ENCODE peak calls at places on chromosomes 16 and 17, in four cellular contexts. One of them, this sample, is unnamed.

GRCh38 chr17:31830971-31831755 is 27.9 kb downstream of the COPRS start:
- DNase-seq in A549: no peak
- DNase-seq in SK-N-SH: no peak
- DNase-seq in HCT116: no peak
- DNase-seq in this sample: no peak

GRCh38 chr16:4179020-4179419 is 62.8 kb upstream of the ADCY9 start:
- DNase-seq in A549: no peak
- DNase-seq in SK-N-SH: no peak
- DNase-seq in HCT116: peak
- DNase-seq in this sample: peak

GRCh38 chr16:12675852-12676251 is 127.8 kb downstream of the CPPED1 start:
- DNase-seq in A549: peak
- DNase-seq in SK-N-SH: no peak
- DNase-seq in HCT116: no peak
- DNase-seq in this sample: no peak

GRCh38 chr17:28571255-28572122 is at the start of gene PIGS:
- DNase-seq in A549: peak
- DNase-seq in SK-N-SH: peak
- DNase-seq in HCT116: peak
- DNase-seq in this sample: peak

GRCh38 chr16:8660841-8661301 is 13.5 kb upstream of the ABAT start:
- DNase-seq in A549: peak
- DNase-seq in SK-N-SH: peak
- DNase-seq in HCT116: peak
- DNase-seq in this sample: peak

GRCh38 chr17:77228224-77229215 is 87.8 kb downstream of the SEC14L1 start:
- DNase-seq in A549: no peak
- DNase-seq in SK-N-SH: peak
- DNase-seq in HCT116: no peak
- DNase-seq in this sample: no peak

GRCh38 chr16:26795184-26795583 is 271.5 kb upstream of the C16orf82 start:
- DNase-seq in A549: no peak
- DNase-seq in SK-N-SH: no peak
- DNase-seq in HCT116: no peak
- DNase-seq in this sample: no peak

GRCh38 chr16:79867425-79867997 is 267.0 kb upstream of the MAF start:
- DNase-seq in A549: no peak
- DNase-seq in SK-N-SH: no peak
- DNase-seq in HCT116: no peak
- DNase-seq in this sample: no peak

GRCh38 chr17:73710095-73710592 is 65.9 kb upstream of the SDK2 start:
- DNase-seq in A549: peak
- DNase-seq in SK-N-SH: peak
- DNase-seq in HCT116: peak
- DNase-seq in this sample: peak

GRCh38 chr16:69481901-69482341 is 57.5 kb downstream of the CYB5B start:
- DNase-seq in A549: no peak
- DNase-seq in SK-N-SH: no peak
- DNase-seq in HCT116: no peak
- DNase-seq in this sample: no peak

GRCh38 chr17:27878776-27879562 is 14.2 kb downstream of the LYRM9 start:
- DNase-seq in A549: no peak
- DNase-seq in SK-N-SH: peak
- DNase-seq in HCT116: no peak
- DNase-seq in this sample: no peak

GRCh38 chr16:21263640-21264211 is 14.4 kb downstream of the CRYM start:
- DNase-seq in A549: peak
- DNase-seq in SK-N-SH: peak
- DNase-seq in HCT116: no peak
- DNase-seq in this sample: peak

GRCh38 chr17:42784811-42785592 is 4.6 kb downstream of the WNK4 start:
- DNase-seq in A549: no peak
- DNase-seq in SK-N-SH: peak
- DNase-seq in HCT116: no peak
- DNase-seq in this sample: no peak

GRCh38 chr16:10988164-10988803 is 43.9 kb downstream of the CLEC16A start:
- DNase-seq in A549: peak
- DNase-seq in SK-N-SH: no peak
- DNase-seq in HCT116: no peak
- DNase-seq in this sample: no peak

GRCh38 chr17:51056813-51057510 is 63.7 kb downstream of the SPAG9 start:
- DNase-seq in A549: peak
- DNase-seq in SK-N-SH: peak
- DNase-seq in HCT116: peak
- DNase-seq in this sample: peak

GRCh38 chr17:27968206-27968732 is 74.2 kb upstream of the NLK start:
- DNase-seq in A549: no peak
- DNase-seq in SK-N-SH: peak
- DNase-seq in HCT116: no peak
- DNase-seq in this sample: no peak

GRCh38 chr17:74833501-74834361 is 26.0 kb downstream of the GRIN2C start:
- DNase-seq in A549: no peak
- DNase-seq in SK-N-SH: peak
- DNase-seq in HCT116: no peak
- DNase-seq in this sample: no peak

GRCh38 chr16:50533317-50533716 is 14.9 kb upstream of the NKD1 start:
- DNase-seq in A549: no peak
- DNase-seq in SK-N-SH: no peak
- DNase-seq in HCT116: no peak
- DNase-seq in this sample: no peak

GRCh38 chr17:36674278-36674650 is 72.9 kb downstream of the MRM1 start:
- DNase-seq in A549: no peak
- DNase-seq in SK-N-SH: no peak
- DNase-seq in HCT116: no peak
- DNase-seq in this sample: no peak

GRCh38 chr16:10579965-10580918 is at the start of gene EMP2:
- DNase-seq in A549: peak
- DNase-seq in SK-N-SH: peak
- DNase-seq in HCT116: peak
- DNase-seq in this sample: peak

GRCh38 chr16:79747688-79748087 is 147.2 kb upstream of the MAF start:
- DNase-seq in A549: no peak
- DNase-seq in SK-N-SH: no peak
- DNase-seq in HCT116: no peak
- DNase-seq in this sample: no peak

GRCh38 chr16:81500833-81501521 is 56.4 kb downstream of the CMIP start:
- DNase-seq in A549: no peak
- DNase-seq in SK-N-SH: no peak
- DNase-seq in HCT116: no peak
- DNase-seq in this sample: no peak

GRCh38 chr17:15649861-15650391 is 30.4 kb upstream of the FBXW10B start:
- DNase-seq in A549: peak
- DNase-seq in SK-N-SH: no peak
- DNase-seq in HCT116: peak
- DNase-seq in this sample: no peak

GRCh38 chr16:29011112-29011511 is 26.3 kb downstream of the LAT start:
- DNase-seq in A549: no peak
- DNase-seq in SK-N-SH: peak
- DNase-seq in HCT116: no peak
- DNase-seq in this sample: no peak

GRCh38 chr16:11460820-11461594 is 115.7 kb downstream of the RMI2 start:
- DNase-seq in A549: no peak
- DNase-seq in SK-N-SH: no peak
- DNase-seq in HCT116: no peak
- DNase-seq in this sample: no peak

GRCh38 chr16:48963901-48964615 is 317.6 kb downstream of the CBLN1 start:
- DNase-seq in A549: no peak
- DNase-seq in SK-N-SH: no peak
- DNase-seq in HCT116: peak
- DNase-seq in this sample: no peak

GRCh38 chr17:77725851-77726250 is 232.7 kb upstream of the TNRC6C start:
- DNase-seq in A549: no peak
- DNase-seq in SK-N-SH: no peak
- DNase-seq in HCT116: no peak
- DNase-seq in this sample: no peak

GRCh38 chr16:4081577-4082021 is 34.6 kb downstream of the ADCY9 start:
- DNase-seq in A549: no peak
- DNase-seq in SK-N-SH: peak
- DNase-seq in HCT116: no peak
- DNase-seq in this sample: no peak

GRCh38 chr17:10698116-10698818 is 873 bp downstream of the ADPRM start:
- DNase-seq in A549: peak
- DNase-seq in SK-N-SH: peak
- DNase-seq in HCT116: no peak
- DNase-seq in this sample: peak

GRCh38 chr17:69764137-69764536 is 310.9 kb upstream of the KCNJ16 start:
- DNase-seq in A549: no peak
- DNase-seq in SK-N-SH: no peak
- DNase-seq in HCT116: no peak
- DNase-seq in this sample: no peak

GRCh38 chr16:1057252-1057932 is 15.2 kb upstream of the SSTR5 start:
- DNase-seq in A549: peak
- DNase-seq in SK-N-SH: peak
- DNase-seq in HCT116: no peak
- DNase-seq in this sample: no peak

GRCh38 chr17:1783271-1783670 is 21.4 kb downstream of the SERPINF1 start:
- DNase-seq in A549: no peak
- DNase-seq in SK-N-SH: no peak
- DNase-seq in HCT116: no peak
- DNase-seq in this sample: no peak

GRCh38 chr17:9522074-9522473 is 53.5 kb downstream of the STX8 start:
- DNase-seq in A549: peak
- DNase-seq in SK-N-SH: peak
- DNase-seq in HCT116: no peak
- DNase-seq in this sample: peak

DNA sequence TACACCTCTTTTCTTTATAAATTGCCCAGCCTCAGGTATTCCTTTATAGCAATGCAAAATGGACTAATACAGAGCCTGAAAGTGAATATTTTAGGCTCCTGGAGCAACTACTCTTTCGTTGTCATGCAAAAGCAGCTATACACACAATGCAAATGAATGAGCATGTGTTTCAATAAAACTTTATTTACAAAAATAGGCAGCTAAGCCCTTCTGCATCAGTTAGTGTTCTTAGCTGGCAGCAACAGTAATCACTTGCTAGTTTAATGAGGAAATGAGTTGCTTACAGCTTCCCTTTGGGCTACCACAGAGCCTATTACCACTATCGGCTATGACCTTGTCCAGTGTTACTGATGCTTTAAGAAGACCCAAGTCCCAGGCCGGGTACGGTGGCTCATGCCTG is 402.9 kb downstream of the XYLT1 start:
- DNase-seq in A549: no peak
- DNase-seq in SK-N-SH: no peak
- DNase-seq in HCT116: no peak
- DNase-seq in this sample: no peak
- TF ChIP-seq REST in A549: no peak
- TF ChIP-seq REST in SK-N-SH: no peak
- TF ChIP-seq REST in HCT116: no peak
- TF ChIP-seq REST in this sample: no peak

DNA sequence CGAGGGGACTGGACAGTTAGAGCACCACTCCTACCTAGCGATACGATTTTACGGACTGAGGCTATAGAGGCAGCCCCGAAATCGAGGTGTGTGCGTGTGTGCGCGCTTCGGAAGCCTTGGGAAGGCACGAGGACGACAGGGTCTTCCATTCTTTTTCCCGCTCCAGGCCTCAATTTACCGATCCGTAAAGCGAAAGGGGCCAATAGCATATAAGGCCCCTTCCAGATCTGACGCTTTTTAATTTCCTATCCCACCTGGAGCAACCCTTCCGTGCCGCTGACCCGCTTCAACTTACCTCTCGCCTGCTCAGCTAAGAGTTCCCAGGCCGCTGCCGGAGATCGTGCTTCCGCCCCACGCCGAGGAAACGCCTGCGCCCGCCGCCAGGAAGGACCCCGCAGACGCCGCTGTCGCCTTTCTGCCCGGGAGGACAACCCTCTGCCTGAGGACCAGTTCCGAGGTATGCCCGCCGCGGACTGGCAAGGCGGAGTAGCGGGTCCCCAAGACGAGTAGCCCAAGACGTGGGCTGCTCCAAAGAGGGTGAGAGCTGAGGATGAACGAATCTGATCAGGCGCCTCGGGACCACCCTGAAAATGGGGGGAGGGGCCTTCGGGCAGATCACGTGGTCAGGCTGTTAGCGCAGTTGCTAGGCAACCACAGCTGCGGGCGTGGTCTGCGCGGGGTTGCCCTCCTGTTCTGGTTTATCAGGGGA is at the start of gene EFTUD2:
- DNase-seq in A549: peak
- DNase-seq in SK-N-SH: peak
- DNase-seq in HCT116: peak
- DNase-seq in this sample: peak
- TF ChIP-seq REST in A549: no peak
- TF ChIP-seq REST in SK-N-SH: no peak
- TF ChIP-seq REST in HCT116: no peak
- TF ChIP-seq REST in this sample: peak

GRCh38 chr17:39636927-39637736 is at the start of gene STARD3:
- DNase-seq in A549: peak
- DNase-seq in SK-N-SH: peak
- DNase-seq in HCT116: peak
- DNase-seq in this sample: peak
- TF ChIP-seq REST in A549: no peak
- TF ChIP-seq REST in SK-N-SH: peak
- TF ChIP-seq REST in HCT116: no peak
- TF ChIP-seq REST in this sample: no peak

DNA sequence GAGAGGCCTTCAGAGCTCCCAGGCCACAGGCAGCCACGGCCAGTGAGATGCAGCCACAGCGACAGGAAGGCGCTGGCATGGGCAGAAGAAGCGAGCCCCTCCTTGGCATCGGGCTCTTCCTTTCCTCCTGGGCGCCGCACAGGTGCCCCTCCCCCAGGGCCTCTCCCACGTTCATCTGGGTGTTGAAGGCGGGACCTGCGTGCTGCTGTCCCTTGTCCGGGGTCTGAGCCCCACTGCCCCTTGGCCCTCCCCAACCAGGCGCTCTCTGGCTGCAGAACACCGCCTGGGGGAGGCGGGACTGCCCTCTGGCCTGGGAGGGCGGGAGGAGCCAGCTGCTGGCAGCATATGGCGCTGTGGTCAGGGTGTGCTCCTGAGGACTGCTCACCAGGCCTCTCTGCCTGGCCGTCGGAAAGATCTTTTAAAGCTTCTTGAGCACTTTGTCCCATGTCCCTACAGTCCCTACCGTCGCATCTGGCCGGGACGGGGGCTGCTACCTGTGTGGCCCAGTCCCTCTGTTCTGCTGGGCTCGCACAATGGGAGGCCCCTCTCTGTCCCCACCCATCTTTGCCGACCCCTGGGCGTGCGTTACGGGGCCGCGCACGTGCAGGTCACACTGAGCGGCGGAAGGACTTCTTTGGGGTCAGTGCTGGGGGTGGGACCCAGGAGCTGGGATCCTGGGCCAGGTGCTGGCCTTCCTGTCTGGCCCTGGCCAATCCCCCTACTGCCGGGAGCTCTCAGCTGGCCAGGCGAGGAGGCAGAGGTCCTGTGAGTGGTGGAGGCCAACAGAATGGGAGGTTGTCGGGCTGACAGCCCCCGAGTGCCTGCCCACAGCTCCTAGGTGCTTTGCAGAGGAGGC is 1.7 kb downstream of the SLC25A10 start:
- DNase-seq in A549: no peak
- DNase-seq in SK-N-SH: peak
- DNase-seq in HCT116: no peak
- DNase-seq in this sample: peak
- TF ChIP-seq REST in A549: no peak
- TF ChIP-seq REST in SK-N-SH: no peak
- TF ChIP-seq REST in HCT116: no peak
- TF ChIP-seq REST in this sample: peak